ENCODE peak calls at places on chromosome 5, in six cellular contexts. G is lower lobe of right lung, S is choroid plexus epithelial cell, Z is H9, M is D721Med, N is Panc1. W is an unnamed sample.

GRCh38 chr5:76960004-76960625 is 7.3 kb downstream of the CRHBP start:
- DNase-seq in Z (peak), S (peak), G (no peak), M (no peak), N (no peak), W (no peak)

GRCh38 chr5:32589431-32589830 is 4.1 kb downstream of the SUB1 start:
- DNase-seq in Z (no peak), G (no peak), M (no peak), N (no peak), S (no peak), W (no peak)

GRCh38 chr5:84248013-84248412 is 136.7 kb downstream of the EDIL3 start:
- DNase-seq in M (no peak), N (no peak), Z (no peak), S (no peak), G (no peak), W (no peak)

GRCh38 chr5:175873090-175873454 is 1.7 kb downstream of the CPLX2 start:
- DNase-seq in S (peak), G (peak), Z (peak), N (no peak), M (no peak), W (no peak)

GRCh38 chr5:180649297-180650039 is at the start of gene FLT4:
- DNase-seq in Z (no peak), N (no peak), S (no peak), G (no peak), M (peak), W (no peak)

GRCh38 chr5:146825033-146825432 is 53.5 kb downstream of the PPP2R2B start:
- DNase-seq in Z (peak), G (no peak), M (no peak), N (no peak), S (peak), W (no peak)

GRCh38 chr5:143228597-143229293 is 174.7 kb downstream of the NR3C1 start:
- DNase-seq in G (no peak), N (no peak), S (no peak), Z (no peak), M (no peak), W (no peak)

GRCh38 chr5:147559725-147560124 is 49.9 kb upstream of the DPYSL3 start:
- DNase-seq in M (no peak), N (no peak), G (no peak), Z (peak), S (peak), W (no peak)

GRCh38 chr5:57219386-57219785 is 45.5 kb downstream of the GPBP1 start:
- DNase-seq in Z (no peak), N (no peak), G (no peak), S (peak), M (no peak), W (no peak)

DNA sequence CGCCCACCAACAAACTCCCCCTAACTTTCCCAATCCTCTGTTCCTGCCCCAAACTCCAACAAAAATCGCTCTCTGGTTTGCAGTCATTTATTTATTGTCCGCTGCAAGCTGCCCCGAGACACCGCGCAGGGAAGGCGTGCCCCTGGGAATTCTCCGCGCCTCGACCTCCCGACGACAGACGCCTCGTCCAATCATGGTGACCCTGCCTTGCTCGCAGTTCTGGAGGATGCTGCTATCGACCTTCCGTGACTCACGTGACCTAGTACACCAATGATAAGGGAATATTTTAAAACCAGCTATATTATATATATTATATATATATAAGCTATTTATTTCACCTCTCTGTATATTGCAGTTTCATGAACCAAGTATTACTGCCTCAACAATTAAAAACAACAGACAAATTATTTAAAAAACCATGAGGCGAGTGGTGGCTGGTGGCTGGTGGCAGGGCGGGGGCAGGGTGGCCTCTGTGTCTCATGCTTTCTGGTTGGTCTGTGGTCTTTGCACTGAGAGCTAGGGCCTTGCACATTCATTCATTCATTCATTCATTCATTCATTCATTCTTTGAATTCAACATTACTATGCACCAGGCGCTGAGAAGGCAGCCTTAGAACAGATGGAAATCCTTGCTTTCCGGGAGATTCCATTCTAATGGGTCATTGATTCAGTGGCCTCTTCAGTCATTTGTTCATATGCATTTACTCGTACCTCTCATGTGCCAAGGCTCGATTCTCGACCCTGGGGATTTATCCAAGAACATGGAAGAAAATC is 37.9 kb downstream of the FGF18 start:
- DNase-seq in S (no peak), G (no peak), M (no peak), Z (no peak), N (no peak), W (no peak)
- TF ChIP-seq CTCF in S (no peak), G (no peak), M (no peak), Z (no peak), N (no peak), W (no peak)

DNA sequence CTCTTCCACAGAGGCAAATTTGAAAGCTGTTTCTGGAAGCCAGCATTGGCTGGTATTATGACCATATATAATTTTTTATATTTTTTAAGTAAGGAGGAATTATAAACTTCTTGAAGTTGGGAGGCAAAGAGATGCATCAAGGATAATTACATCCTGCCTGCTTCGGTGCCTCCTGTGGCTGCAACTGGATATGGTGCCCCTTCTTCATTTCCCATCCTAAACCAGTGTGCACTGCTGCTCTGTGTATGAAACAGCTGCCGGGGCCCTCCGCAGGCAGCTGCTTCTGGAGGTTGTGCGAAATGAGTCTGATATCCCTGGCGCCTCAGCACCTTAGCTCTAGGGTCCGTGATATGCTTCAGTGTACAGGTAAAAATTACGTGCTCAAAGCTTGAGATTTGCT is 304.2 kb downstream of the ENC1 start:
- DNase-seq in G (no peak), Z (no peak), S (no peak), M (no peak), N (no peak), W (no peak)
- TF ChIP-seq CTCF in G (no peak), Z (peak), S (peak), M (no peak), N (peak), W (no peak)

DNA sequence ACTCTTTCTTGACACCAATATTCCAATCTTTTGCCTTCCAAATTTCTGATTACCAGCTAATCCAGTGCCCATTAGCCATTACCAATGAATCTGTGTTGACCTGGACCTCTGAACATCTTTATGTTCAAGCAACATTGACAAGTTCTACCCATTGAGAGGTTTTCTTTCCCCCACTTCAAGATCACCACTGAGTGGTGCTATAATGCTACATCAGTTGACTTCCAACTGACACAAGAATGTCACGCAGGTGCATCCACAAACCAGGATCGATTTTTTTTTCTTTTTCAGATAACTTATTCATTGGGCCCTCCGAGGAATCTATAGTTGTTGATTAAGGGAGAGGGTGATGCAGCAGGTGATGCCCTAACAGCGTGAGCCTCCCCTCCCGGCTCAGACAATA is 102.6 kb downstream of the SLC1A3 start:
- DNase-seq in G (no peak), N (no peak), M (no peak), S (no peak), Z (no peak), W (no peak)
- TF ChIP-seq CTCF in G (no peak), N (peak), M (no peak), S (no peak), Z (peak), W (no peak)

DNA sequence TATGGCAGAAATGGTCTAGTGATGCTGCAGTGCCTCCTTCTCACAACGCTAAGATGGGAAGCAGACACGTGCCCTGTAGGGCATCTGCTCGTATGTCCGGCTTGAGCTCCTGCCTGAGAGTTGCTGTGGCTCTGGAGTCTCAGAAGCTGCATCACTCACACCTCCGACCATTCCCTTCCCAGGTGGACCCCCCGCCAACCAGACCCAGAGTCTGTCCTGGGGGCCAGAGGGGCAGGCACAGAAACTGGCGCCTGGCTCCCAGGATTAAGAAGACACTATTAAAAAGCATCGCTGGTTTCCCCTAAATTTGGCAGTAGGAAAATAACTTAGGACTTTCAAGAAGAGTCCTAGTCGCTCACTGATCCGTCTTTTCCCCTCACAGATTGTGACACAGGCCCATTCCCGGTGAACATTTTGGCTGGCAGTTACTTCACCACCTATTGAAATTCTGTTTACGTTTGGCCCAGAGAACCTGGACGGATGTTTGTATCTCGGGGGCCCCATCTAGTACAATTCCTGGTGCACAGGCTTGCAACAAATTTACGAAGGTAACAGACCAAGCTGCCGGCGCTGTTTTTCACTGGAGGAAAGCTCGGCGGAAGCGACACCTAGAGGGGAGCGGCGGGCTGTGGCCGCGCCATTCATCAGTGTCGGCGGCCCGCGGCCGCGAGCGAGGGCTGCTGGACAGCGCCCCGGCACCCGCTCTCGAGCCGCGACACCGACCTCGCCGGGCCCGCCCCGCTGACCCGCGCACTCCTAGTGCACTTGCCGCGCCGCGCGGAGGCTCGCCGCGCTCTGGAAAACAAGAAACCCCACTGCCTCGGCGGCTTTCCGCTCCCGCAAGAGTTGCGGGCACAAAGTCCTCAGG is 1.6 kb downstream of the FSTL4 start:
- DNase-seq in N (no peak), Z (peak), S (peak), G (peak), M (no peak), W (no peak)
- TF ChIP-seq CTCF in N (peak), Z (peak), S (peak), G (peak), M (peak), W (no peak)

DNA sequence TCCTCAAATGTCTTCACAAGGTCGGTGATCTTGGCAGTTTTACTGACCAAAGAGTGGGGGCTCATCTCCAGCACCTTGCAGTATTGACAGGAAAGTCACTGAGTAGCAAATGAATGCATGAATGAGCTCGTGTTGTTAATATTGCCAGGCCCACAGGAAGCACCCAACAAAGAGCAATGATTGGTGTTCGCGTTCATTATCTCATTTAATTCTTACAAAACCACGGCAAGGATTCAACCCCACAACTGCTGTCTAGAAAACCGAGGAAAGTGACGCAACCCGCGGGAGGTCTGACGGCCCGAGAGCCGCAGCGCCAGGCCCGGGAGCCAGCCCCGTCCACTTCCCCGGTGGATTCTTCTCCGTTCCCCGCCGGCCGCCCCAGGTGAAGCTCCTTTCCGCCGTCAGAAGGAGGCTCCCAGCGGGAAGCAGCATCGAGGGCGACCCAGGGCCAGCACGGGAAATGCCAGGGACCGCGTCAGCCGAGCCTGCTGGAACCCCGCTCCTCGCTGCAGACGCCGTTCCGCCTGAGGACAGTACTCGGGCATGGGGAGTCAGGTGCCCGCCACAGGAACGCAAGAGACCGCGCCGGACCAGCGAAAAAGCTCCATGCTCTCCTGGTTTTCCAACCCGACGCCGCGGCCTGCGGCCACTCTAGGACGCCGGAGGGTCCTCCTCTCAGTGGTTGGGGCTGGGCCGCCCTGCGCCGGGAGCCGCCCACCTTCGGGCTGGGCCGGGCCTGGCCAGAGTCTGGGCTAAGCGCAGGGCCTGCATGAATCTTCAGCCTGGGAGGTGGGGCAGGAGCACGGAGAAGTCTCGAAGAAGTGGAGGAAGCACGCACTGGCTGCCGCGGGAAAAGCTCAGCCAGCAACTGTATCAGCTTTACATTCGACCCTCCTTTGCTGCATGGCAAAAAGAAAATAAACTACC is 19.8 kb upstream of the FER start:
- DNase-seq in N (no peak), Z (peak), S (peak), G (peak), M (peak), W (peak)
- TF ChIP-seq CTCF in N (no peak), Z (no peak), S (peak), G (no peak), M (no peak), W (no peak)

W was measured in lower leg skin.